ENCODE peak calls at places on chromosomes 5 and 9, in seven cellular contexts. W is lower lobe of right lung, M is heart right ventricle, V is mammary epithelial cell, Y is HTR-8/SVneo, N is NCI-H1092, E is astrocyte of the hippocampus. X is an unnamed sample.

GRCh38 chr5:72525816-72526215 is 18.6 kb upstream of the ZNF366 start:
- DNase-seq in W (no peak), E (no peak), N (no peak), Y (peak), M (no peak), V (peak), X (no peak)

GRCh38 chr9:95316794-95317118 is 753 bp downstream of the FANCC start:
- DNase-seq in W (peak), M (peak), N (peak), Y (peak), E (peak), V (peak), X (no peak)

GRCh38 chr5:99169309-99169708 is 240.5 kb upstream of the CHD1 start:
- DNase-seq in Y (no peak), E (peak), V (no peak), W (no peak), N (no peak), M (no peak), X (no peak)

GRCh38 chr5:33102551-33102950 is 338.2 kb upstream of the TARS1 start:
- DNase-seq in E (peak), W (no peak), Y (no peak), V (no peak), M (no peak), N (no peak), X (no peak)

GRCh38 chr9:3337515-3337914 is 188.3 kb downstream of the RFX3 start:
- DNase-seq in V (peak), Y (no peak), E (peak), M (peak), W (no peak), N (no peak), X (no peak)

GRCh38 chr9:21434202-21435014 is 5.8 kb upstream of the IFNA1 start:
- DNase-seq in Y (peak), M (peak), E (peak), N (peak), W (no peak), V (peak), X (peak)

GRCh38 chr5:849651-850301 is 1.0 kb downstream of the ZDHHC11 start:
- DNase-seq in W (peak), E (peak), V (no peak), N (no peak), M (peak), Y (no peak), X (no peak)

GRCh38 chr5:119355244-119355635 is 579 bp upstream of the TNFAIP8 start:
- DNase-seq in V (no peak), Y (no peak), W (peak), E (no peak), N (no peak), M (no peak), X (no peak)

GRCh38 chr5:120152472-120152871 is 311.6 kb upstream of the PRR16 start:
- DNase-seq in M (no peak), E (peak), N (no peak), Y (peak), W (no peak), V (peak), X (no peak)

GRCh38 chr5:11012295-11012694 is 251.3 kb upstream of the DAP start:
- DNase-seq in M (peak), W (no peak), Y (no peak), E (no peak), N (no peak), V (no peak), X (no peak)

GRCh38 chr9:86040281-86041155 is 58.8 kb downstream of the GOLM1 start:
- DNase-seq in V (no peak), E (no peak), M (no peak), W (no peak), N (no peak), Y (no peak), X (no peak)

GRCh38 chr5:123264399-123264798 is 158.8 kb downstream of the CEP120 start:
- DNase-seq in Y (no peak), W (no peak), V (no peak), E (no peak), N (no peak), M (no peak), X (no peak)

GRCh38 chr5:149466457-149466972 is 84.7 kb downstream of the CSNK1A1 start:
- DNase-seq in V (peak), N (no peak), E (peak), Y (peak), M (no peak), W (no peak), X (no peak)

GRCh38 chr9:106277931-106278330 is 583.6 kb downstream of the TMEM38B start:
- DNase-seq in W (no peak), Y (no peak), E (peak), V (peak), M (no peak), N (no peak), X (no peak)

GRCh38 chr5:39415186-39415585 is 9.6 kb downstream of the DAB2 start:
- DNase-seq in E (no peak), Y (no peak), W (no peak), N (no peak), M (no peak), V (no peak), X (no peak)

GRCh38 chr9:137085918-137086530 is 761 bp upstream of the MAN1B1 start:
- DNase-seq in M (peak), Y (no peak), W (peak), N (no peak), E (peak), V (peak), X (no peak)

GRCh38 chr5:157603333-157604190 is 28.0 kb upstream of the ADAM19 start:
- DNase-seq in N (no peak), Y (peak), V (peak), M (no peak), W (no peak), E (peak), X (peak)

GRCh38 chr9:115234094-115234493 is 116.1 kb upstream of the TNC start:
- DNase-seq in E (peak), V (peak), W (no peak), N (no peak), Y (peak), M (no peak), X (no peak)

GRCh38 chr5:129547137-129547536 is 87.0 kb downstream of the ADAMTS19 start:
- DNase-seq in N (no peak), Y (no peak), E (no peak), W (no peak), V (no peak), M (no peak), X (no peak)

GRCh38 chr5:72325566-72326297 is 5.6 kb downstream of the PTCD2 start:
- DNase-seq in Y (no peak), N (no peak), V (peak), M (no peak), W (no peak), E (peak), X (no peak)

GRCh38 chr5:170571331-170571731 is 67.5 kb downstream of the KCNIP1 start:
- DNase-seq in Y (peak), W (no peak), V (no peak), E (peak), N (no peak), M (no peak), X (no peak)

GRCh38 chr5:151742870-151743294 is 15.5 kb downstream of the ATOX1 start:
- DNase-seq in W (no peak), N (no peak), M (peak), V (peak), Y (no peak), E (peak), X (no peak)

GRCh38 chr9:129725841-129726251 is 27.0 kb downstream of the PTGES start:
- DNase-seq in W (no peak), M (no peak), E (no peak), N (no peak), Y (no peak), V (no peak), X (no peak)

GRCh38 chr5:132265336-132266030 is 8.0 kb downstream of the PDLIM4 start:
- DNase-seq in Y (peak), N (no peak), V (peak), W (no peak), M (peak), E (peak), X (peak)

GRCh38 chr5:126884269-126884819 is 107.4 kb downstream of the LMNB1 start:
- DNase-seq in W (no peak), E (peak), V (peak), N (no peak), Y (peak), M (no peak), X (no peak)

GRCh38 chr5:111384220-111384619 is 128.1 kb downstream of the STARD4 start:
- DNase-seq in Y (no peak), N (no peak), V (peak), M (no peak), E (peak), W (no peak), X (no peak)

GRCh38 chr5:88734191-88734640 is 148.8 kb downstream of the MEF2C start:
- DNase-seq in N (no peak), E (peak), M (peak), W (no peak), Y (no peak), V (no peak), X (no peak)

GRCh38 chr9:130997925-130998595 is 10.9 kb upstream of the LAMC3 start:
- DNase-seq in N (peak), Y (peak), E (peak), V (peak), M (peak), W (peak), X (no peak)

GRCh38 chr9:132755096-132755495 is 84.8 kb downstream of the GTF3C4 start:
- DNase-seq in M (no peak), W (no peak), Y (no peak), E (no peak), V (no peak), N (no peak), X (no peak)

GRCh38 chr9:6689893-6690634 is 44.5 kb upstream of the GLDC start:
- DNase-seq in Y (no peak), N (no peak), W (no peak), V (no peak), M (no peak), E (no peak), X (no peak)

GRCh38 chr9:34536685-34537084 is 13.9 kb upstream of the ENHO start:
- DNase-seq in M (no peak), Y (no peak), N (no peak), W (no peak), V (no peak), E (no peak), X (no peak)

GRCh38 chr5:81829242-81829641 is 78.3 kb upstream of the SSBP2 start:
- DNase-seq in M (no peak), W (no peak), E (no peak), Y (no peak), V (no peak), N (no peak), X (no peak)

GRCh38 chr5:141326088-141326854 is 4.0 kb upstream of the PCDHGA1 start:
- DNase-seq in W (peak), V (peak), M (peak), N (no peak), E (peak), Y (no peak), X (no peak)